ENCODE peak calls at places on chromosomes 11 and 22, in six cellular contexts. P is heart right ventricle, K is RWPE1, L is spleen, C is cortex of kidney, N is posterior vena cava. W is an unnamed sample.

GRCh38 chr22:37334461-37334858 is 52.2 kb downstream of the CYTH4 start:
- DNase-seq in P (no peak), K (no peak), L (no peak), C (no peak), N (no peak), W (no peak)

GRCh38 chr11:64070301-64070656 is 34.5 kb downstream of the FLRT1 start:
- DNase-seq in P (no peak), K (no peak), L (no peak), C (no peak), N (no peak), W (no peak)

GRCh38 chr22:32958021-32958420 is 100.2 kb downstream of the SYN3 start:
- DNase-seq in P (no peak), K (no peak), L (no peak), C (no peak), N (no peak), W (no peak)

GRCh38 chr11:108436594-108436993 is 30.7 kb downstream of the C11orf65 start:
- DNase-seq in P (no peak), K (no peak), L (no peak), C (no peak), N (no peak), W (no peak)

GRCh38 chr11:43923327-43924111 is 18.9 kb upstream of the C11orf96 start:
- DNase-seq in P (peak; percentile 44), K (no peak), L (no peak), C (no peak), N (peak; percentile 89), W (no peak)

GRCh38 chr22:22394589-22394988 is 114.0 kb downstream of the ZNF280B start:
- DNase-seq in P (no peak), K (no peak), L (peak; percentile 85), C (no peak), N (no peak), W (no peak)

GRCh38 chr11:123062892-123063395 is 1.0 kb upstream of the HSPA8 start:
- DNase-seq in P (no peak), K (no peak), L (no peak), C (no peak), N (no peak), W (peak; percentile 47)

GRCh38 chr11:101188173-101188572 is 58.6 kb upstream of the PGR start:
- DNase-seq in P (no peak), K (no peak), L (no peak), C (no peak), N (no peak), W (no peak)

GRCh38 chr11:99671808-99672409 is 651.2 kb downstream of the CNTN5 start:
- DNase-seq in P (no peak), K (no peak), L (no peak), C (no peak), N (no peak), W (no peak)

GRCh38 chr11:118953265-118953664 is 2.8 kb upstream of the UPK2 start:
- DNase-seq in P (no peak), K (no peak), L (peak; percentile 25), C (no peak), N (peak; percentile 10), W (no peak)

GRCh38 chr22:37260939-37261338 is 16.9 kb upstream of the RAC2 start:
- DNase-seq in P (peak; percentile 36), K (peak; percentile 38), L (peak; percentile 89), C (no peak), N (peak; percentile 84), W (no peak)

GRCh38 chr22:45911601-45912271 is 65.2 kb downstream of the WNT7B start:
- DNase-seq in P (peak; percentile 65), K (peak; percentile 77), L (no peak), C (no peak), N (no peak), W (no peak)

GRCh38 chr22:20807315-20807752 is 33.4 kb downstream of the SERPIND1 start:
- DNase-seq in P (no peak), K (peak; percentile 38), L (no peak), C (no peak), N (no peak), W (peak; percentile 5)

GRCh38 chr11:116162541-116163230 is 610.1 kb downstream of the BUD13 start:
- DNase-seq in P (no peak), K (no peak), L (no peak), C (no peak), N (no peak), W (no peak)

GRCh38 chr11:73199446-73199845 is 18.6 kb upstream of the P2RY2 start:
- DNase-seq in P (no peak), K (no peak), L (no peak), C (no peak), N (no peak), W (no peak)

GRCh38 chr11:26584818-26585217 is 12.8 kb upstream of the MUC15 start:
- DNase-seq in P (no peak), K (peak; percentile 25), L (no peak), C (no peak), N (no peak), W (no peak)

GRCh38 chr11:45655831-45656230 is 9.6 kb downstream of the CHST1 start:
- DNase-seq in P (no peak), K (no peak), L (peak; percentile 35), C (no peak), N (no peak), W (no peak)